ENCODE peak calls at places on chromosomes 2 and 18, in six cellular contexts. One of them, this sample, is unnamed.

GRCh38 chr18:35861367-35862114 is 110.9 kb upstream of the RMP24 start:
- DNase-seq in NCI-H1694: no peak
- DNase-seq in astrocyte of the spinal cord: peak; percentile 8
- DNase-seq in stimulated activated CD4-positive, alpha-beta T cell treated with anti-CD3 and anti-CD28 coated beads, Interleukin-1b, Interleukin-23, amount 100 ng/mL, for 24 hours: no peak
- DNase-seq in neural crest cell: no peak
- DNase-seq in stomach: no peak
- DNase-seq in this sample: no peak

GRCh38 chr2:212427031-212427430 is 111.6 kb downstream of the ERBB4 start:
- DNase-seq in NCI-H1694: no peak
- DNase-seq in astrocyte of the spinal cord: no peak
- DNase-seq in stimulated activated CD4-positive, alpha-beta T cell treated with anti-CD3 and anti-CD28 coated beads, Interleukin-1b, Interleukin-23, amount 100 ng/mL, for 24 hours: no peak
- DNase-seq in neural crest cell: no peak
- DNase-seq in stomach: no peak
- DNase-seq in this sample: no peak

GRCh38 chr2:30265441-30266015 is 34.2 kb downstream of the LBH start:
- DNase-seq in NCI-H1694: no peak
- DNase-seq in astrocyte of the spinal cord: peak; percentile 58
- DNase-seq in stimulated activated CD4-positive, alpha-beta T cell treated with anti-CD3 and anti-CD28 coated beads, Interleukin-1b, Interleukin-23, amount 100 ng/mL, for 24 hours: no peak
- DNase-seq in neural crest cell: no peak
- DNase-seq in stomach: no peak
- DNase-seq in this sample: no peak

GRCh38 chr2:96535331-96535730 is 1.2 kb upstream of the ARID5A start:
- DNase-seq in NCI-H1694: no peak
- DNase-seq in astrocyte of the spinal cord: no peak
- DNase-seq in stimulated activated CD4-positive, alpha-beta T cell treated with anti-CD3 and anti-CD28 coated beads, Interleukin-1b, Interleukin-23, amount 100 ng/mL, for 24 hours: no peak
- DNase-seq in neural crest cell: no peak
- DNase-seq in stomach: no peak
- DNase-seq in this sample: no peak

GRCh38 chr2:188965147-188965546 is 9.0 kb upstream of the COL3A1 start:
- DNase-seq in NCI-H1694: no peak
- DNase-seq in astrocyte of the spinal cord: no peak
- DNase-seq in stimulated activated CD4-positive, alpha-beta T cell treated with anti-CD3 and anti-CD28 coated beads, Interleukin-1b, Interleukin-23, amount 100 ng/mL, for 24 hours: no peak
- DNase-seq in neural crest cell: no peak
- DNase-seq in stomach: no peak
- DNase-seq in this sample: no peak

GRCh38 chr18:48728204-48728833 is 189.5 kb downstream of the CTIF start:
- DNase-seq in NCI-H1694: no peak
- DNase-seq in astrocyte of the spinal cord: peak; percentile 99
- DNase-seq in stimulated activated CD4-positive, alpha-beta T cell treated with anti-CD3 and anti-CD28 coated beads, Interleukin-1b, Interleukin-23, amount 100 ng/mL, for 24 hours: no peak
- DNase-seq in neural crest cell: no peak
- DNase-seq in stomach: no peak
- DNase-seq in this sample: no peak

GRCh38 chr18:78770149-78771139 is 209.2 kb upstream of the SALL3 start:
- DNase-seq in NCI-H1694: no peak
- DNase-seq in astrocyte of the spinal cord: no peak
- DNase-seq in stimulated activated CD4-positive, alpha-beta T cell treated with anti-CD3 and anti-CD28 coated beads, Interleukin-1b, Interleukin-23, amount 100 ng/mL, for 24 hours: no peak
- DNase-seq in neural crest cell: no peak
- DNase-seq in stomach: peak; percentile 20
- DNase-seq in this sample: no peak

GRCh38 chr2:10626837-10627236 is 62.9 kb downstream of the NOL10 start:
- DNase-seq in NCI-H1694: no peak
- DNase-seq in astrocyte of the spinal cord: no peak
- DNase-seq in stimulated activated CD4-positive, alpha-beta T cell treated with anti-CD3 and anti-CD28 coated beads, Interleukin-1b, Interleukin-23, amount 100 ng/mL, for 24 hours: no peak
- DNase-seq in neural crest cell: no peak
- DNase-seq in stomach: no peak
- DNase-seq in this sample: no peak

GRCh38 chr2:133062946-133063345 is 392.9 kb upstream of the LYPD1 start:
- DNase-seq in NCI-H1694: no peak
- DNase-seq in astrocyte of the spinal cord: no peak
- DNase-seq in stimulated activated CD4-positive, alpha-beta T cell treated with anti-CD3 and anti-CD28 coated beads, Interleukin-1b, Interleukin-23, amount 100 ng/mL, for 24 hours: no peak
- DNase-seq in neural crest cell: no peak
- DNase-seq in stomach: no peak
- DNase-seq in this sample: no peak

GRCh38 chr2:44136186-44136585 is 32.5 kb upstream of the PPM1B start:
- DNase-seq in NCI-H1694: no peak
- DNase-seq in astrocyte of the spinal cord: peak; percentile 50
- DNase-seq in stimulated activated CD4-positive, alpha-beta T cell treated with anti-CD3 and anti-CD28 coated beads, Interleukin-1b, Interleukin-23, amount 100 ng/mL, for 24 hours: no peak
- DNase-seq in neural crest cell: no peak
- DNase-seq in stomach: no peak
- DNase-seq in this sample: no peak

GRCh38 chr2:241540766-241541561 is 17.6 kb upstream of the BOK start:
- DNase-seq in NCI-H1694: no peak
- DNase-seq in astrocyte of the spinal cord: peak; percentile 41
- DNase-seq in stimulated activated CD4-positive, alpha-beta T cell treated with anti-CD3 and anti-CD28 coated beads, Interleukin-1b, Interleukin-23, amount 100 ng/mL, for 24 hours: peak; percentile 60
- DNase-seq in neural crest cell: peak; percentile 40
- DNase-seq in stomach: peak; percentile 81
- DNase-seq in this sample: peak; percentile 47

GRCh38 chr2:907706-908105 is 42.9 kb upstream of the SNTG2 start:
- DNase-seq in NCI-H1694: no peak
- DNase-seq in astrocyte of the spinal cord: no peak
- DNase-seq in stimulated activated CD4-positive, alpha-beta T cell treated with anti-CD3 and anti-CD28 coated beads, Interleukin-1b, Interleukin-23, amount 100 ng/mL, for 24 hours: no peak
- DNase-seq in neural crest cell: no peak
- DNase-seq in stomach: no peak
- DNase-seq in this sample: no peak

GRCh38 chr2:236775521-236775920 is 205.9 kb downstream of the ACKR3 start:
- DNase-seq in NCI-H1694: no peak
- DNase-seq in astrocyte of the spinal cord: peak; percentile 27
- DNase-seq in stimulated activated CD4-positive, alpha-beta T cell treated with anti-CD3 and anti-CD28 coated beads, Interleukin-1b, Interleukin-23, amount 100 ng/mL, for 24 hours: no peak
- DNase-seq in neural crest cell: no peak
- DNase-seq in stomach: no peak
- DNase-seq in this sample: no peak

GRCh38 chr2:86584164-86584913 is 21.1 kb upstream of the CHMP3 start:
- DNase-seq in NCI-H1694: no peak
- DNase-seq in astrocyte of the spinal cord: no peak
- DNase-seq in stimulated activated CD4-positive, alpha-beta T cell treated with anti-CD3 and anti-CD28 coated beads, Interleukin-1b, Interleukin-23, amount 100 ng/mL, for 24 hours: no peak
- DNase-seq in neural crest cell: no peak
- DNase-seq in stomach: no peak
- DNase-seq in this sample: no peak

GRCh38 chr2:63086687-63087086 is 36.1 kb downstream of the OTX1 start:
- DNase-seq in NCI-H1694: no peak
- DNase-seq in astrocyte of the spinal cord: no peak
- DNase-seq in stimulated activated CD4-positive, alpha-beta T cell treated with anti-CD3 and anti-CD28 coated beads, Interleukin-1b, Interleukin-23, amount 100 ng/mL, for 24 hours: no peak
- DNase-seq in neural crest cell: no peak
- DNase-seq in stomach: no peak
- DNase-seq in this sample: no peak

GRCh38 chr2:176418768-176419167 is 149.5 kb downstream of the MTX2 start:
- DNase-seq in NCI-H1694: no peak
- DNase-seq in astrocyte of the spinal cord: no peak
- DNase-seq in stimulated activated CD4-positive, alpha-beta T cell treated with anti-CD3 and anti-CD28 coated beads, Interleukin-1b, Interleukin-23, amount 100 ng/mL, for 24 hours: no peak
- DNase-seq in neural crest cell: no peak
- DNase-seq in stomach: no peak
- DNase-seq in this sample: no peak

GRCh38 chr2:188892632-188893031 is 81.5 kb upstream of the COL3A1 start:
- DNase-seq in NCI-H1694: no peak
- DNase-seq in astrocyte of the spinal cord: no peak
- DNase-seq in stimulated activated CD4-positive, alpha-beta T cell treated with anti-CD3 and anti-CD28 coated beads, Interleukin-1b, Interleukin-23, amount 100 ng/mL, for 24 hours: no peak
- DNase-seq in neural crest cell: no peak
- DNase-seq in stomach: no peak
- DNase-seq in this sample: no peak

GRCh38 chr2:166361351-166362153 is 14.2 kb downstream of the SCN9A start:
- DNase-seq in NCI-H1694: no peak
- DNase-seq in astrocyte of the spinal cord: peak; percentile 64
- DNase-seq in stimulated activated CD4-positive, alpha-beta T cell treated with anti-CD3 and anti-CD28 coated beads, Interleukin-1b, Interleukin-23, amount 100 ng/mL, for 24 hours: no peak
- DNase-seq in neural crest cell: no peak
- DNase-seq in stomach: no peak
- DNase-seq in this sample: no peak

GRCh38 chr2:176461098-176461497 is 191.9 kb downstream of the MTX2 start:
- DNase-seq in NCI-H1694: no peak
- DNase-seq in astrocyte of the spinal cord: no peak
- DNase-seq in stimulated activated CD4-positive, alpha-beta T cell treated with anti-CD3 and anti-CD28 coated beads, Interleukin-1b, Interleukin-23, amount 100 ng/mL, for 24 hours: no peak
- DNase-seq in neural crest cell: no peak
- DNase-seq in stomach: no peak
- DNase-seq in this sample: no peak

GRCh38 chr2:70125498-70125898 is 38.2 kb downstream of the PCBP1 start:
- DNase-seq in NCI-H1694: no peak
- DNase-seq in astrocyte of the spinal cord: no peak
- DNase-seq in stimulated activated CD4-positive, alpha-beta T cell treated with anti-CD3 and anti-CD28 coated beads, Interleukin-1b, Interleukin-23, amount 100 ng/mL, for 24 hours: no peak
- DNase-seq in neural crest cell: no peak
- DNase-seq in stomach: no peak
- DNase-seq in this sample: no peak

GRCh38 chr2:70712916-70713315 is 55.1 kb downstream of the ADD2 start:
- DNase-seq in NCI-H1694: no peak
- DNase-seq in astrocyte of the spinal cord: no peak
- DNase-seq in stimulated activated CD4-positive, alpha-beta T cell treated with anti-CD3 and anti-CD28 coated beads, Interleukin-1b, Interleukin-23, amount 100 ng/mL, for 24 hours: no peak
- DNase-seq in neural crest cell: no peak
- DNase-seq in stomach: no peak
- DNase-seq in this sample: no peak

GRCh38 chr2:1651131-1652066 is 92.9 kb downstream of the PXDN start:
- DNase-seq in NCI-H1694: no peak
- DNase-seq in astrocyte of the spinal cord: no peak
- DNase-seq in stimulated activated CD4-positive, alpha-beta T cell treated with anti-CD3 and anti-CD28 coated beads, Interleukin-1b, Interleukin-23, amount 100 ng/mL, for 24 hours: no peak
- DNase-seq in neural crest cell: no peak
- DNase-seq in stomach: no peak
- DNase-seq in this sample: no peak

GRCh38 chr2:127231130-127231865 is 11.2 kb upstream of the CYP27C1 start:
- DNase-seq in NCI-H1694: no peak
- DNase-seq in astrocyte of the spinal cord: no peak
- DNase-seq in stimulated activated CD4-positive, alpha-beta T cell treated with anti-CD3 and anti-CD28 coated beads, Interleukin-1b, Interleukin-23, amount 100 ng/mL, for 24 hours: no peak
- DNase-seq in neural crest cell: no peak
- DNase-seq in stomach: no peak
- DNase-seq in this sample: no peak

GRCh38 chr2:102514061-102514785 is 41.2 kb downstream of the SLC9A4 start:
- DNase-seq in NCI-H1694: no peak
- DNase-seq in astrocyte of the spinal cord: peak; percentile 94
- DNase-seq in stimulated activated CD4-positive, alpha-beta T cell treated with anti-CD3 and anti-CD28 coated beads, Interleukin-1b, Interleukin-23, amount 100 ng/mL, for 24 hours: no peak
- DNase-seq in neural crest cell: no peak
- DNase-seq in stomach: peak; percentile 46
- DNase-seq in this sample: no peak

GRCh38 chr2:26776195-26776594 is 9.7 kb upstream of the CENPA start:
- DNase-seq in NCI-H1694: no peak
- DNase-seq in astrocyte of the spinal cord: no peak
- DNase-seq in stimulated activated CD4-positive, alpha-beta T cell treated with anti-CD3 and anti-CD28 coated beads, Interleukin-1b, Interleukin-23, amount 100 ng/mL, for 24 hours: no peak
- DNase-seq in neural crest cell: no peak
- DNase-seq in stomach: no peak
- DNase-seq in this sample: no peak

GRCh38 chr2:36380624-36381481 is 25.3 kb downstream of the CRIM1 start:
- DNase-seq in NCI-H1694: no peak
- DNase-seq in astrocyte of the spinal cord: peak; percentile 41
- DNase-seq in stimulated activated CD4-positive, alpha-beta T cell treated with anti-CD3 and anti-CD28 coated beads, Interleukin-1b, Interleukin-23, amount 100 ng/mL, for 24 hours: no peak
- DNase-seq in neural crest cell: no peak
- DNase-seq in stomach: no peak
- DNase-seq in this sample: no peak

This sample was measured in nucleus accumbens.